ENCODE peak calls at places on chromosomes 6 and 20, in six cellular contexts. V is ureter, F is AG04450, S is iPS DF 6.9, C is SK-MEL-5, K is hypothalamus. M is an unnamed sample.

GRCh38 chr6:118401325-118401998 is 146.6 kb upstream of the PLN start:
- DNase-seq in V (no peak), F (no peak), S (no peak), C (no peak), K (no peak), M (no peak)

GRCh38 chr6:14381225-14381887 is 263.8 kb downstream of the CD83 start:
- DNase-seq in V (no peak), F (no peak), S (no peak), C (no peak), K (no peak), M (no peak)

GRCh38 chr6:160060221-160060620 is 61.4 kb upstream of the SLC22A1 start:
- DNase-seq in V (no peak), F (no peak), S (no peak), C (no peak), K (no peak), M (no peak)

GRCh38 chr20:48823960-48824497 is 3.8 kb downstream of the PREX1 start:
- DNase-seq in V (no peak), F (no peak), S (no peak), C (no peak), K (no peak), M (no peak)

GRCh38 chr20:39660965-39661364 is 698.8 kb downstream of the DHX35 start:
- DNase-seq in V (no peak), F (no peak), S (no peak), C (no peak), K (no peak), M (no peak)

GRCh38 chr20:48759631-48760245 is 68.1 kb downstream of the PREX1 start:
- DNase-seq in V (no peak), F (no peak), S (no peak), C (no peak), K (no peak), M (no peak)

GRCh38 chr20:63487781-63488241 is 11.1 kb downstream of the EEF1A2 start:
- DNase-seq in V (no peak), F (no peak), S (no peak), C (no peak), K (no peak), M (no peak)

GRCh38 chr6:13724174-13724573 is 12.5 kb upstream of the RANBP9 start:
- DNase-seq in V (no peak), F (no peak), S (no peak), C (no peak), K (no peak), M (no peak)

GRCh38 chr20:32139947-32140346 is 30.4 kb downstream of the TM9SF4 start:
- DNase-seq in V (no peak), F (no peak), S (no peak), C (no peak), K (no peak), M (no peak)

GRCh38 chr6:97361286-97361685 is 78.3 kb upstream of the MMS22L start:
- DNase-seq in V (no peak), F (no peak), S (no peak), C (no peak), K (no peak), M (no peak)

GRCh38 chr20:55649254-55649653 is 356.1 kb downstream of the CBLN4 start:
- DNase-seq in V (no peak), F (no peak), S (no peak), C (peak), K (no peak), M (no peak)

GRCh38 chr6:111872521-111873177 is 603 bp downstream of the FYN start:
- DNase-seq in V (peak), F (no peak), S (no peak), C (no peak), K (no peak), M (no peak)

GRCh38 chr6:6724319-6725119 is 136.0 kb downstream of the LY86 start:
- DNase-seq in V (peak), F (peak), S (no peak), C (peak), K (no peak), M (peak)

GRCh38 chr6:36738108-36738507 is 40.5 kb downstream of the RAB44 start:
- DNase-seq in V (no peak), F (no peak), S (no peak), C (no peak), K (no peak), M (no peak)

GRCh38 chr6:71810880-71811279 is 75.5 kb upstream of the RIMS1 start:
- DNase-seq in V (no peak), F (no peak), S (no peak), C (no peak), K (no peak), M (no peak)

GRCh38 chr6:106547053-106547414 is 82.3 kb downstream of the RTN4IP1 start:
- DNase-seq in V (no peak), F (no peak), S (no peak), C (no peak), K (no peak), M (no peak)

GRCh38 chr20:53069121-53069520 is 97.0 kb downstream of the TSHZ2 start:
- DNase-seq in V (no peak), F (no peak), S (no peak), C (no peak), K (no peak), M (no peak)

GRCh38 chr20:1302578-1303541 is 26.1 kb downstream of the SDCBP2 start:
- DNase-seq in V (no peak), F (no peak), S (no peak), C (peak), K (no peak), M (no peak)

GRCh38 chr6:116220172-116220571 is 33.7 kb downstream of the TSPYL4 start:
- DNase-seq in V (no peak), F (no peak), S (no peak), C (no peak), K (no peak), M (no peak)

GRCh38 chr6:44667668-44668390 is 280.3 kb downstream of the CDC5L start:
- DNase-seq in V (no peak), F (no peak), S (peak), C (peak), K (no peak), M (no peak)

GRCh38 chr6:24802271-24803059 is 3.7 kb upstream of the ARMH2 start:
- DNase-seq in V (no peak), F (no peak), S (no peak), C (no peak), K (no peak), M (no peak)

GRCh38 chr20:61537721-61538480 is 285.8 kb downstream of the CDH4 start:
- DNase-seq in V (no peak), F (no peak), S (no peak), C (no peak), K (no peak), M (no peak)

GRCh38 chr20:37907677-37908397 is 4.9 kb downstream of the VSTM2L start:
- DNase-seq in V (no peak), F (peak), S (no peak), C (peak), K (no peak), M (peak)

GRCh38 chr6:155047523-155047922 is 52.4 kb downstream of the TIAM2 start:
- DNase-seq in V (no peak), F (no peak), S (no peak), C (no peak), K (no peak), M (no peak)

GRCh38 chr6:7051780-7052440 is 55.9 kb upstream of the RREB1 start:
- DNase-seq in V (peak), F (no peak), S (no peak), C (no peak), K (no peak), M (no peak)

GRCh38 chr6:156901309-156902019 is 124.3 kb downstream of the ARID1B start:
- DNase-seq in V (no peak), F (no peak), S (no peak), C (no peak), K (no peak), M (no peak)

GRCh38 chr20:58271596-58272460 is 37.7 kb upstream of the RAB22A start:
- DNase-seq in V (no peak), F (peak), S (no peak), C (no peak), K (no peak), M (no peak)

GRCh38 chr6:119119989-119120388 is 41.5 kb upstream of the FAM184A start:
- DNase-seq in V (no peak), F (peak), S (no peak), C (no peak), K (no peak), M (no peak)

GRCh38 chr6:148203970-148204369 is 138.7 kb upstream of the SASH1 start:
- DNase-seq in V (no peak), F (peak), S (no peak), C (no peak), K (no peak), M (no peak)

GRCh38 chr20:46011631-46012482 is 3.1 kb downstream of the MMP9 start:
- DNase-seq in V (no peak), F (no peak), S (no peak), C (peak), K (no peak), M (no peak)

GRCh38 chr20:43691928-43692524 is 25.1 kb downstream of the MYBL2 start:
- DNase-seq in V (no peak), F (no peak), S (no peak), C (peak), K (no peak), M (no peak)

GRCh38 chr6:81767163-81768000 is 14.9 kb upstream of the TENT5A start:
- DNase-seq in V (no peak), F (no peak), S (no peak), C (no peak), K (no peak), M (no peak)

GRCh38 chr6:26501482-26501986 is 1.4 kb downstream of the BTN1A1 start:
- DNase-seq in V (peak), F (no peak), S (no peak), C (no peak), K (no peak), M (no peak)